ENCODE peak calls at places on chromosomes 2 and 18, in ten cellular contexts. L, V, U, R, N, K, Y, P, C and O are unnamed samples.

GRCh38 chr2:237298323-237299118 is 115.4 kb downstream of the COL6A3 start:
- DNase-seq in L (no peak), V (no peak), U (no peak), R (no peak), N (peak), K (no peak), Y (no peak), P (no peak), C (no peak), O (no peak)

GRCh38 chr2:226320073-226320948 is 479.3 kb downstream of the IRS1 start:
- DNase-seq in L (no peak), V (no peak), U (no peak), R (no peak), N (no peak), K (no peak), Y (no peak), P (no peak), C (no peak), O (no peak)

GRCh38 chr2:173568054-173568453 is 213.4 kb downstream of the CDCA7 start:
- DNase-seq in L (no peak), V (no peak), U (no peak), R (no peak), N (no peak), K (no peak), Y (no peak), P (no peak), C (no peak), O (no peak)

GRCh38 chr2:136164377-136164776 is 46.4 kb upstream of the CXCR4 start:
- DNase-seq in L (no peak), V (no peak), U (no peak), R (no peak), N (no peak), K (no peak), Y (no peak), P (no peak), C (no peak), O (no peak)

GRCh38 chr2:199603748-199604291 is 146.1 kb upstream of the SATB2 start:
- DNase-seq in L (no peak), V (no peak), U (no peak), R (no peak), N (no peak), K (no peak), Y (no peak), P (no peak), C (no peak), O (no peak)

GRCh38 chr2:63048367-63049171 is 2.1 kb upstream of the OTX1 start:
- DNase-seq in L (peak), V (no peak), U (no peak), R (no peak), N (no peak), K (peak), Y (no peak), P (no peak), C (no peak), O (no peak)

GRCh38 chr2:186308347-186308746 is 177.7 kb upstream of the ZC3H15 start:
- DNase-seq in L (no peak), V (no peak), U (no peak), R (no peak), N (no peak), K (no peak), Y (no peak), P (no peak), C (no peak), O (no peak)

GRCh38 chr2:3265981-3266726 is 111.5 kb downstream of the EIPR1 start:
- DNase-seq in L (no peak), V (no peak), U (no peak), R (no peak), N (no peak), K (no peak), Y (no peak), P (no peak), C (no peak), O (no peak)

GRCh38 chr2:229133155-229133772 is 137.8 kb downstream of the PID1 start:
- DNase-seq in L (no peak), V (peak), U (no peak), R (no peak), N (peak), K (no peak), Y (no peak), P (no peak), C (no peak), O (no peak)

GRCh38 chr2:236237468-236238190 is 26.6 kb downstream of the ASB18 start:
- DNase-seq in L (no peak), V (no peak), U (no peak), R (no peak), N (no peak), K (no peak), Y (no peak), P (no peak), C (no peak), O (no peak)

GRCh38 chr2:196836440-196836839 is 27.3 kb upstream of the C2orf66 start:
- DNase-seq in L (no peak), V (no peak), U (no peak), R (no peak), N (no peak), K (no peak), Y (no peak), P (no peak), C (no peak), O (no peak)

GRCh38 chr2:180969124-180969523 is 11.3 kb upstream of the UBE2E3 start:
- DNase-seq in L (no peak), V (no peak), U (no peak), R (no peak), N (no peak), K (no peak), Y (no peak), P (no peak), C (no peak), O (no peak)

GRCh38 chr2:22020101-22020742 is 896.5 kb downstream of the TDRD15 start:
- DNase-seq in L (no peak), V (no peak), U (no peak), R (no peak), N (no peak), K (no peak), Y (no peak), P (no peak), C (no peak), O (no peak)

GRCh38 chr2:54898451-54899226 is 151.6 kb downstream of the RTN4 start:
- DNase-seq in L (no peak), V (no peak), U (no peak), R (no peak), N (no peak), K (no peak), Y (no peak), P (no peak), C (no peak), O (peak)

GRCh38 chr2:18435425-18436037 is 124.9 kb downstream of the RDH14 start:
- DNase-seq in L (peak), V (peak), U (peak), R (no peak), N (peak), K (no peak), Y (no peak), P (no peak), C (no peak), O (peak)

GRCh38 chr2:164145093-164145987 is 409.5 kb upstream of the FIGN start:
- DNase-seq in L (no peak), V (no peak), U (no peak), R (no peak), N (no peak), K (no peak), Y (no peak), P (no peak), C (no peak), O (no peak)

GRCh38 chr2:43178602-43179542 is 47.5 kb downstream of the ZFP36L2 start:
- DNase-seq in L (no peak), V (peak), U (no peak), R (no peak), N (peak), K (no peak), Y (no peak), P (peak), C (peak), O (peak)

GRCh38 chr2:221655279-221655678 is 83.2 kb upstream of the EPHA4 start:
- DNase-seq in L (no peak), V (no peak), U (no peak), R (no peak), N (no peak), K (no peak), Y (no peak), P (no peak), C (no peak), O (no peak)

GRCh38 chr2:158047156-158047611 is 54.5 kb upstream of the UPP2 start:
- DNase-seq in L (no peak), V (peak), U (no peak), R (no peak), N (no peak), K (no peak), Y (no peak), P (no peak), C (no peak), O (no peak)

GRCh38 chr2:134362152-134362653 is 108.3 kb downstream of the MGAT5 start:
- DNase-seq in L (no peak), V (no peak), U (no peak), R (no peak), N (no peak), K (no peak), Y (no peak), P (no peak), C (no peak), O (no peak)

GRCh38 chr2:224359569-224359968 is 42.3 kb downstream of the FAM124B start:
- DNase-seq in L (no peak), V (no peak), U (no peak), R (no peak), N (no peak), K (no peak), Y (no peak), P (no peak), C (no peak), O (no peak)

GRCh38 chr2:42722328-42723190 is 41.4 kb downstream of the OXER1 start:
- DNase-seq in L (peak), V (no peak), U (no peak), R (no peak), N (peak), K (no peak), Y (peak), P (no peak), C (peak), O (no peak)

GRCh38 chr18:27415495-27415894 is 230.4 kb upstream of the CHST9 start:
- DNase-seq in L (no peak), V (no peak), U (no peak), R (no peak), N (no peak), K (no peak), Y (no peak), P (no peak), C (no peak), O (no peak)

GRCh38 chr18:68984342-68984741 is 186.5 kb downstream of the CCDC102B start:
- DNase-seq in L (no peak), V (no peak), U (no peak), R (no peak), N (no peak), K (no peak), Y (no peak), P (no peak), C (no peak), O (no peak)

GRCh38 chr2:36502081-36502480 is 95.9 kb downstream of the FEZ2 start:
- DNase-seq in L (no peak), V (no peak), U (no peak), R (no peak), N (no peak), K (no peak), Y (no peak), P (no peak), C (no peak), O (no peak)

GRCh38 chr2:133171396-133172004 is 396.8 kb downstream of the NCKAP5 start:
- DNase-seq in L (no peak), V (peak), U (no peak), R (no peak), N (peak), K (no peak), Y (no peak), P (no peak), C (peak), O (peak)